ENCODE peak calls at places on chromosomes 12 and 14, in seven cellular contexts. Z, M, W, U, S, O and L are unnamed samples. For H3K4me1, the result is how much of the 10 kb centered on the place peaks cover.

GRCh38 chr14:19800282-19801117 is 3.1 kb upstream of the OR4N2 start:
- DNase-seq in O (no peak), S (no peak), Z (no peak), M (no peak), W (no peak), U (no peak), L (no peak)

GRCh38 chr12:120581998-120582397 is 796 bp upstream of the POP5 start:
- DNase-seq in Z (no peak), S (no peak), M (no peak), W (no peak), U (no peak), O (no peak), L (no peak)

GRCh38 chr12:47881826-47882427 is 22.9 kb downstream of the VDR start:
- DNase-seq in Z (peak), O (peak), U (no peak), S (no peak), M (peak), W (no peak), L (no peak)

GRCh38 chr12:106205208-106206069 is 42.4 kb downstream of the CKAP4 start:
- DNase-seq in M (no peak), O (peak), U (no peak), W (no peak), Z (no peak), S (no peak), L (no peak)

GRCh38 chr12:69069479-69069878 is 136.5 kb upstream of the CPM start:
- DNase-seq in W (no peak), Z (no peak), S (no peak), M (no peak), U (no peak), O (no peak), L (no peak)

GRCh38 chr12:90809941-90810340 is 145.0 kb downstream of the CCER1 start:
- DNase-seq in S (no peak), U (no peak), W (no peak), Z (no peak), M (no peak), O (no peak), L (no peak)

GRCh38 chr14:67763158-67763822 is 53.1 kb downstream of the ZFYVE26 start:
- DNase-seq in W (no peak), S (no peak), U (no peak), O (peak), M (no peak), Z (no peak), L (no peak)

GRCh38 chr12:59149995-59150642 is 229.8 kb upstream of the LRIG3 start:
- DNase-seq in U (no peak), W (no peak), S (no peak), O (peak), M (no peak), Z (no peak), L (no peak)

GRCh38 chr12:118436986-118437385 is 60.6 kb downstream of the SUDS3 start:
- DNase-seq in U (no peak), M (no peak), Z (no peak), S (no peak), O (no peak), W (no peak), L (no peak)

GRCh38 chr14:63478437-63478852 is 64.7 kb downstream of the PPP2R5E start:
- DNase-seq in M (no peak), Z (no peak), S (no peak), W (no peak), U (no peak), O (no peak), L (no peak)

GRCh38 chr12:88503344-88503743 is 76.9 kb downstream of the KITLG start:
- DNase-seq in M (no peak), Z (no peak), W (no peak), U (no peak), S (no peak), O (no peak), L (no peak)

GRCh38 chr12:58841058-58841798 is 79.1 kb downstream of the LRIG3 start:
- DNase-seq in S (no peak), U (no peak), W (no peak), O (no peak), Z (no peak), M (no peak), L (no peak)

GRCh38 chr12:117857632-117858274 is 111.0 kb downstream of the KSR2 start:
- DNase-seq in S (peak), Z (no peak), O (peak), U (no peak), W (peak), M (no peak), L (peak)

GRCh38 chr14:49139593-49139992 is 446.6 kb downstream of the RPS29 start:
- DNase-seq in Z (no peak), U (no peak), W (no peak), O (no peak), M (no peak), S (no peak), L (no peak)

DNA sequence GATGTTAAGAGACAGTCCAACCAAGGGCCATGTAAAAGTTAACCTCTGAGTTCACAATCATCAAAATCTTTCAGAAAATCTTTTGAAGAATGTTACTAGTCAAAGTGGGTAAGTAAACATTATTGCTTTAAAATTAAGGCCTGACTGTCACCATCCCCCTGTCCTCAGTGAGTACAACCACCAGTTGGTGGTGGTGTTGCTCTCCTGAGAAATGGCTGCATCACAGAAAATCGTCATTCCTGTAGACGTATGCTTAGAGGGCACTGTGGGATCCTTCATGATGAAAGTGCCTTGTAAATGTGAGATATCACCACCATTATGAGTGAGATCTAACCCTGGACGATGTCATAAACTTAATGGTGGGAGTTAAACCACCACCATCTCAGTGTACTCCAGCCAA is 451.2 kb downstream of the RPS29 start:
- DNase-seq in U (peak), O (peak), W (no peak), S (no peak), Z (no peak), M (no peak), L (no peak)
- TF ChIP-seq CTCF in U (peak), O (no peak), W (no peak), S (no peak), Z (no peak), M (no peak), L (no peak)

GRCh38 chr12:132510111-132510724 is 20.3 kb downstream of the FBRSL1 start:
- DNase-seq in Z (no peak), M (no peak), W (no peak), S (no peak), O (no peak), U (no peak), L (no peak)
- H3K4me1 ChIP-seq in Z (under half), M (under half), W (under half), S (under half), O (under half), U (under half), L (under half)

GRCh38 chr14:43198465-43198864 is 1308.6 kb downstream of the FSCB start:
- DNase-seq in M (no peak), W (no peak), Z (no peak), S (no peak), U (no peak), O (no peak), L (no peak)
- TF ChIP-seq EP300 in M (no peak), W (no peak), Z (no peak), S (no peak), U (no peak), O (no peak), L (no peak)

GRCh38 chr12:14936224-14936861 is 2.0 kb downstream of the ERP27 start:
- DNase-seq in Z (no peak), M (no peak), U (no peak), S (no peak), W (no peak), O (peak), L (no peak)
- TF ChIP-seq CTCF in Z (no peak), M (no peak), U (no peak), S (no peak), W (no peak), O (no peak), L (no peak)

DNA sequence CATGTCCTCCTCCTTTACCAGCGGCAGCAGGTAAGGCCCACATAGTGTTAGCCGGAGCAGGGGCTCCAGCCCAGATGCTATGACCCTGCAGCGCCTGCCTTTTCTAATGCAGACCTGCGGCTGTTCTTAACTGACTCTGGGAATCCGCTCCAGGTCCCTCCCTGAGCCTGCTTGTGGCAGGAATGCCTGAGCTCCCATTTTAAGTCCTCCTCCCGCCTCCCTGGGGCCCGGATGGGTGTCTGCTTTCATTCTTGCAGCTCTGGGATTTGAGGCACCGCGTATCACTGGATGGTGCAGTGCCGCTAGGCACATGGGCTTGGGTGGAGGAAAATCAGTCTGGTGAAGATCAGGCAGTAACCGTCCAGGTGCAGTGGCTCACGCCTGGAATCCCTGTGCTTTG is 7.6 kb downstream of the TSPAN9 start:
- DNase-seq in Z (no peak), O (no peak), S (no peak), M (no peak), W (no peak), U (no peak), L (no peak)
- H3K4me1 ChIP-seq in Z (under half), O (under half), S (under half), M (half or more), W (under half), U (under half), L (under half)

GRCh38 chr14:77710364-77710763 is 2.5 kb downstream of the SLIRP start:
- DNase-seq in O (no peak), S (no peak), Z (no peak), U (no peak), W (no peak), M (no peak), L (no peak)

GRCh38 chr14:77708749-77709148 is 846 bp downstream of the SLIRP start:
- DNase-seq in M (no peak), Z (no peak), O (no peak), U (no peak), W (no peak), S (no peak), L (no peak)

GRCh38 chr14:77707355-77707723 is 484 bp downstream of the ALKBH1 start:
- DNase-seq in W (peak), M (no peak), U (no peak), S (no peak), Z (no peak), O (peak), L (no peak)

GRCh38 chr14:77709412-77709811 is 1.5 kb downstream of the SLIRP start:
- DNase-seq in S (no peak), O (no peak), M (no peak), Z (no peak), U (no peak), W (no peak), L (no peak)

GRCh38 chr14:77707724-77708408 is at the start of the genes ALKBH1 and SLIRP:
- DNase-seq in U (peak), Z (peak), M (peak), W (peak), O (peak), S (peak), L (peak)
- TF ChIP-seq EP300 in U (no peak), Z (peak), M (no peak), W (peak), O (no peak), S (no peak), L (peak)